ENCODE peak calls at places on chromosomes 2 and 18, in four cellular contexts. One of them, this sample, is unnamed.
A peak's percentile ranks its signal among the peaks of the same experiment; 100 is the strongest.

GRCh38 chr2:182716665-182716990 is 571 bp downstream of the DNAJC10 start:
- DNase-seq in effector memory CD4-positive, alpha-beta T cell: no peak
- DNase-seq in upper lobe of right lung: peak; percentile 71
- DNase-seq in uterus: no peak
- DNase-seq in this sample: no peak

GRCh38 chr2:12855508-12855907 is 138.8 kb downstream of the TRIB2 start:
- DNase-seq in effector memory CD4-positive, alpha-beta T cell: no peak
- DNase-seq in upper lobe of right lung: no peak
- DNase-seq in uterus: no peak
- DNase-seq in this sample: no peak

GRCh38 chr2:182650704-182651103 is 65.4 kb upstream of the DNAJC10 start:
- DNase-seq in effector memory CD4-positive, alpha-beta T cell: no peak
- DNase-seq in upper lobe of right lung: no peak
- DNase-seq in uterus: no peak
- DNase-seq in this sample: no peak

GRCh38 chr18:8988262-8988871 is 114.1 kb upstream of the NDUFV2 start:
- DNase-seq in effector memory CD4-positive, alpha-beta T cell: peak; percentile 23
- DNase-seq in upper lobe of right lung: peak; percentile 72
- DNase-seq in uterus: peak; percentile 22
- DNase-seq in this sample: peak; percentile 62

GRCh38 chr2:21710031-21710430 is 586.3 kb downstream of the TDRD15 start:
- DNase-seq in effector memory CD4-positive, alpha-beta T cell: no peak
- DNase-seq in upper lobe of right lung: no peak
- DNase-seq in uterus: no peak
- DNase-seq in this sample: no peak

GRCh38 chr2:10575566-10576300 is 114.0 kb downstream of the NOL10 start:
- DNase-seq in effector memory CD4-positive, alpha-beta T cell: no peak
- DNase-seq in upper lobe of right lung: no peak
- DNase-seq in uterus: no peak
- DNase-seq in this sample: no peak

GRCh38 chr2:45851111-45851510 is 199.6 kb downstream of the PRKCE start:
- DNase-seq in effector memory CD4-positive, alpha-beta T cell: no peak
- DNase-seq in upper lobe of right lung: no peak
- DNase-seq in uterus: no peak
- DNase-seq in this sample: no peak

GRCh38 chr2:228048838-228049490 is 132.5 kb downstream of the SPHKAP start:
- DNase-seq in effector memory CD4-positive, alpha-beta T cell: no peak
- DNase-seq in upper lobe of right lung: no peak
- DNase-seq in uterus: no peak
- DNase-seq in this sample: no peak

GRCh38 chr2:240339411-240340360 is 95.8 kb upstream of the GPC1 start:
- DNase-seq in effector memory CD4-positive, alpha-beta T cell: no peak
- DNase-seq in upper lobe of right lung: no peak
- DNase-seq in uterus: no peak
- DNase-seq in this sample: no peak

GRCh38 chr18:59114160-59114559 is 25.5 kb upstream of the SEC11C start:
- DNase-seq in effector memory CD4-positive, alpha-beta T cell: no peak
- DNase-seq in upper lobe of right lung: no peak
- DNase-seq in uterus: no peak
- DNase-seq in this sample: no peak

GRCh38 chr18:59929621-59930295 is 30.0 kb downstream of the PMAIP1 start:
- DNase-seq in effector memory CD4-positive, alpha-beta T cell: no peak
- DNase-seq in upper lobe of right lung: no peak
- DNase-seq in uterus: no peak
- DNase-seq in this sample: no peak

GRCh38 chr2:174551697-174552096 is 45.9 kb downstream of the WIPF1 start:
- DNase-seq in effector memory CD4-positive, alpha-beta T cell: no peak
- DNase-seq in upper lobe of right lung: no peak
- DNase-seq in uterus: no peak
- DNase-seq in this sample: no peak

GRCh38 chr18:73691118-73691517 is 456.5 kb downstream of the FBXO15 start:
- DNase-seq in effector memory CD4-positive, alpha-beta T cell: no peak
- DNase-seq in upper lobe of right lung: no peak
- DNase-seq in uterus: no peak
- DNase-seq in this sample: no peak

GRCh38 chr18:27120246-27120645 is 64.9 kb downstream of the CHST9 start:
- DNase-seq in effector memory CD4-positive, alpha-beta T cell: no peak
- DNase-seq in upper lobe of right lung: no peak
- DNase-seq in uterus: no peak
- DNase-seq in this sample: no peak

GRCh38 chr2:3631851-3632659 is 25.9 kb upstream of the ALLC start:
- DNase-seq in effector memory CD4-positive, alpha-beta T cell: no peak
- DNase-seq in upper lobe of right lung: peak; percentile 31
- DNase-seq in uterus: peak; percentile 10
- DNase-seq in this sample: no peak

GRCh38 chr2:218474527-218474926 is 55.6 kb downstream of the VIL1 start:
- DNase-seq in effector memory CD4-positive, alpha-beta T cell: no peak
- DNase-seq in upper lobe of right lung: no peak
- DNase-seq in uterus: no peak
- DNase-seq in this sample: no peak

GRCh38 chr18:2087877-2088673 is 483.2 kb downstream of the METTL4 start:
- DNase-seq in effector memory CD4-positive, alpha-beta T cell: no peak
- DNase-seq in upper lobe of right lung: no peak
- DNase-seq in uterus: peak; percentile 16
- DNase-seq in this sample: no peak

GRCh38 chr18:9087144-9087543 is 15.4 kb upstream of the NDUFV2 start:
- DNase-seq in effector memory CD4-positive, alpha-beta T cell: no peak
- DNase-seq in upper lobe of right lung: no peak
- DNase-seq in uterus: no peak
- DNase-seq in this sample: no peak

DNA sequence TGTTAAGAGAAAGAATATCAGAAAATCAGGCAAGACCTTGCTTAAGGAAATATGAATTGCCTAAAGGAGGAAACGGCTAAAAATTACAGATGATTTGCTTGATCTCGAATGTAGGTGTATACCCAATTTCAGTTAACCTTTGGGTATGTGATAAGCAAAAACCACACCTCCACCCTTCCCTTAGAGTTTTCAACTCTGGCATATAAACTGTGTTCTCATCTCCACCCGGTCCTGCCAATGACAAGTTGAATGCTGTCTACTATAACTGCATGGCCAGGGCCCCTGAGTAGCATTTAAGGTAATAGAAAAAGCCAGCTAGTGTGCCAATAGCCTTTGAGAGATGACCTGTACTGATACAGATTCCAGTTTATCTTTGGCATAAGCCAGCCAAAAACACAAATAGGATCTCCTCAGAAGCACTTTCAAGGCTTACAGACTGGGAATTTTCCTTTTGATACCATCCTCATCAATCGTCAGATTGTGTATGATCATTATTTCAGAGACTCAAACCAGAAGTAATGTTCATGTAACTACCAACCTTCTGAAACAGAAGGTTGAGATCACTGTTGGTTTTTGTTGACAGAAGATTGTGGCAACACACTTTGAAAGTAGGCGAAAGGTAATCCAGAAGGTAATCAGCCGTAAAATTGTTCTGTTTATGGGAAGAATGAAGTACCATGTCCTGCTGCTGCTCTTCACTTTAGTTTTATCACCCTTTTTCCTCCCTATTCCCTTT is 163.1 kb downstream of the GFPT1 start:
- DNase-seq in effector memory CD4-positive, alpha-beta T cell: no peak
- DNase-seq in upper lobe of right lung: no peak
- DNase-seq in uterus: no peak
- DNase-seq in this sample: no peak
- H3K27ac ChIP-seq in effector memory CD4-positive, alpha-beta T cell: no peak overlapping the region
- H3K27ac ChIP-seq in upper lobe of right lung: no peak overlapping the region
- H3K27ac ChIP-seq in uterus: peak overlapping the region; percentile 62
- H3K27ac ChIP-seq in this sample: no peak overlapping the region

GRCh38 chr2:28342081-28342967 is 50.3 kb upstream of the FOSL2 start:
- DNase-seq in effector memory CD4-positive, alpha-beta T cell: no peak
- DNase-seq in upper lobe of right lung: peak; percentile 61
- DNase-seq in uterus: peak; percentile 83
- DNase-seq in this sample: no peak

GRCh38 chr2:28343184-28343942 is 49.3 kb upstream of the FOSL2 start:
- DNase-seq in effector memory CD4-positive, alpha-beta T cell: no peak
- DNase-seq in upper lobe of right lung: no peak
- DNase-seq in uterus: no peak
- DNase-seq in this sample: no peak

GRCh38 chr2:28339516-28340175 is 53.0 kb upstream of the FOSL2 start:
- DNase-seq in effector memory CD4-positive, alpha-beta T cell: no peak
- DNase-seq in upper lobe of right lung: peak; percentile 50
- DNase-seq in uterus: no peak
- DNase-seq in this sample: no peak

GRCh38 chr2:28340312-28341202 is 52.1 kb upstream of the FOSL2 start:
- DNase-seq in effector memory CD4-positive, alpha-beta T cell: no peak
- DNase-seq in upper lobe of right lung: peak; percentile 38
- DNase-seq in uterus: no peak
- DNase-seq in this sample: no peak

GRCh38 chr2:28341208-28341891 is 51.3 kb upstream of the FOSL2 start:
- DNase-seq in effector memory CD4-positive, alpha-beta T cell: no peak
- DNase-seq in upper lobe of right lung: peak; percentile 29
- DNase-seq in uterus: peak; percentile 47
- DNase-seq in this sample: no peak
- H3K27ac ChIP-seq in effector memory CD4-positive, alpha-beta T cell: no peak overlapping the region
- H3K27ac ChIP-seq in upper lobe of right lung: no peak overlapping the region
- H3K27ac ChIP-seq in uterus: peak overlapping the region; percentile 75
- H3K27ac ChIP-seq in this sample: no peak overlapping the region

DNA sequence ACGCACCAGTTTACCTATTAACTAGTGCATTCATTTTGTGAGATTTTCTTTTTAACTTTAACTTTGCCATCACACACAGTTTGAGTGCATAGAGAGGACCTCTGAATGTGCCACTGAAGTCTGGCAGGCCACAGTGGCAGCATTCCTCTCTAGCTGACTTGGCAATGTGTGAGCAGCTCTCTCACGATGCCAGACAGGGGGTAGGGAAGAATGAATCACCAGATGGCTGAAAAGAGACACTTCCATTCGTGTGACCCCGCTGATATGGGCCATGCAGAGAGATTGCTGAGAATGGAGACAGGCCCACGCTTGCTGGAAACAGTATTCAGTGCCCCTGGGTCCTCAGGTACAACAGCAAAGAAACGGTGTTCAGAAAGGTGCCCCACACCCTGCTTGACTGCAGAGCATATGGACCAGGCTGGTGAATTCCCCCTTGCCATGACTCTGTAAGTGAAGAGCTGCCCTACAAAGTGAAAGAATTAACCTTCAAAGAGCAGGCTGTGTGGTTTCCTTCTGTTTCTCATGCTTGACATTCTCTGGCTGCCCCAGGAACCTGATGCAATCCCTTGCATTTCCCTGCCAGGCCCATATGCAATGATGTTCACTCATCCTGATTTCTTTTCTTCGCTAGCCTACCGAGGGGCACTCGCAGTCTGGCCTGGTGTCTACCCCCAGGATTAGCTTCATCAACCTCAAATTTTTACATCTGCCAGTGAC is 236.1 kb downstream of the CDH20 start:
- DNase-seq in effector memory CD4-positive, alpha-beta T cell: no peak
- DNase-seq in upper lobe of right lung: no peak
- DNase-seq in uterus: no peak
- DNase-seq in this sample: no peak
- H3K27ac ChIP-seq in effector memory CD4-positive, alpha-beta T cell: no peak overlapping the region
- H3K27ac ChIP-seq in upper lobe of right lung: no peak overlapping the region
- H3K27ac ChIP-seq in uterus: no peak overlapping the region
- H3K27ac ChIP-seq in this sample: no peak overlapping the region

DNA sequence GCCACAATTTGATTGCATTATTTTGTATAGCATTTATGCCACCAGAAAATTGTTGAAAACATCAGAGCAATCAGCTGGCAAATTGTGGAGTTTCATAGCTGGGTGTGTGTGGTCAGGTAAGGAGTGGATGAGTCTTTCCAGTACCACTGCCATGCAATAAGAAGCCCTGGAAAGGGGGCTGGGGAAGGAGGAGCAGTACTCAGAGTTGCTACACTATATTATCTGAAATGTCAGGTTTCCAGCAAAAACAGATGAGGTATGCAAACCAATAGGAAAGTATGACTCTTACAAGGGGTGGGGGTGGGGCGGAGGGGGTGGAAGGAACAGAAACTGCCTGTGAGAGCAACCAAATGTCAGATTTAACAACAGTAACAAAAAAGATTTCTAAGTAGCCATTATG is 112.2 kb downstream of the SOS1 start:
- DNase-seq in effector memory CD4-positive, alpha-beta T cell: no peak
- DNase-seq in upper lobe of right lung: no peak
- DNase-seq in uterus: no peak
- DNase-seq in this sample: no peak
- H3K27ac ChIP-seq in effector memory CD4-positive, alpha-beta T cell: no peak overlapping the region
- H3K27ac ChIP-seq in upper lobe of right lung: no peak overlapping the region
- H3K27ac ChIP-seq in uterus: no peak overlapping the region
- H3K27ac ChIP-seq in this sample: no peak overlapping the region

GRCh38 chr2:25479761-25480160 is 138.0 kb upstream of the DNMT3A start:
- DNase-seq in effector memory CD4-positive, alpha-beta T cell: no peak
- DNase-seq in upper lobe of right lung: no peak
- DNase-seq in uterus: no peak
- DNase-seq in this sample: no peak

GRCh38 chr2:25482341-25482740 is 140.6 kb upstream of the DNMT3A start:
- DNase-seq in effector memory CD4-positive, alpha-beta T cell: no peak
- DNase-seq in upper lobe of right lung: no peak
- DNase-seq in uterus: no peak
- DNase-seq in this sample: no peak

GRCh38 chr2:25481381-25482310 is 139.9 kb upstream of the DNMT3A start:
- DNase-seq in effector memory CD4-positive, alpha-beta T cell: no peak
- DNase-seq in upper lobe of right lung: no peak
- DNase-seq in uterus: no peak
- DNase-seq in this sample: no peak

GRCh38 chr2:25480561-25480960 is 138.8 kb upstream of the DNMT3A start:
- DNase-seq in effector memory CD4-positive, alpha-beta T cell: no peak
- DNase-seq in upper lobe of right lung: no peak
- DNase-seq in uterus: no peak
- DNase-seq in this sample: no peak

DNA sequence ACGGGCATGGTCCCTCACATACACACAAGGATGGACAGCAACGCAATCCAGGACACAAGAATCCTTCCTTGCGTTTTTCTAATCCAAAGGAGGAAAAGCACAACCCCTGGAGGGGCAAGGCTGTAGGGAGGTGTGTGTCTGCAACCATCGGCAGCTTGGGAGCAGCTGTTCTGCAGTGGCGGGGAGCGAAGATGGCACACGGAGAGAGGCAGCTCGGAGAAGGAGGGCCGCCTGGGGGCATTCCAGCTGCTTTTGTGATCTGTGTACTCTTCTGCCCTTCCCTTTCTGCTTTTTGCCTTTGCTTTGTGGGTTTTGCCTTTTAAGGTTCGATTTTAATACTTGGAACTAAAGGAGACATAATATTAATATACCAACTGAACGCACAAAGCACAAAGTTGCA is 137.0 kb upstream of the DNMT3A start:
- DNase-seq in effector memory CD4-positive, alpha-beta T cell: no peak
- DNase-seq in upper lobe of right lung: no peak
- DNase-seq in uterus: no peak
- DNase-seq in this sample: no peak
- H3K27ac ChIP-seq in effector memory CD4-positive, alpha-beta T cell: no peak overlapping the region
- H3K27ac ChIP-seq in upper lobe of right lung: no peak overlapping the region
- H3K27ac ChIP-seq in uterus: no peak overlapping the region
- H3K27ac ChIP-seq in this sample: no peak overlapping the region